ENCODE peak calls at places on chromosomes 3 and 15, in nine cellular contexts. One of them, this sample, is unnamed.

GRCh38 chr15:59340325-59340724 is 32.3 kb downstream of the MYO1E start:
- DNase-seq in endothelial cell: no peak
- DNase-seq in brain microvascular endothelial cell: no peak
- DNase-seq in GM06990: no peak
- DNase-seq in K562: no peak
- DNase-seq in endodermal cell: no peak
- DNase-seq in HFFc6: no peak
- DNase-seq in thoracic aorta: no peak
- DNase-seq in WERI-Rb-1: no peak
- DNase-seq in this sample: no peak

GRCh38 chr3:143507735-143508580 is 340.3 kb downstream of the SLC9A9 start:
- DNase-seq in endodermal cell: no peak
- DNase-seq in GM06990: no peak
- DNase-seq in K562: no peak
- DNase-seq in thoracic aorta: no peak
- DNase-seq in HFFc6: peak
- DNase-seq in WERI-Rb-1: no peak
- DNase-seq in endothelial cell: no peak
- DNase-seq in brain microvascular endothelial cell: peak
- DNase-seq in this sample: no peak

GRCh38 chr3:129597792-129598381 is 8.6 kb downstream of the PLXND1 start:
- DNase-seq in WERI-Rb-1: no peak
- DNase-seq in brain microvascular endothelial cell: no peak
- DNase-seq in endothelial cell: no peak
- DNase-seq in HFFc6: peak
- DNase-seq in K562: no peak
- DNase-seq in thoracic aorta: no peak
- DNase-seq in endodermal cell: peak
- DNase-seq in GM06990: no peak
- DNase-seq in this sample: no peak

GRCh38 chr3:82133070-82133606 is 371.7 kb upstream of the GBE1 start:
- DNase-seq in brain microvascular endothelial cell: peak
- DNase-seq in K562: peak
- DNase-seq in endothelial cell: peak
- DNase-seq in thoracic aorta: no peak
- DNase-seq in endodermal cell: peak
- DNase-seq in HFFc6: peak
- DNase-seq in WERI-Rb-1: peak
- DNase-seq in GM06990: no peak
- DNase-seq in this sample: no peak

GRCh38 chr15:55741592-55742497 is 1.1 kb downstream of the PRTG start:
- DNase-seq in brain microvascular endothelial cell: peak
- DNase-seq in endodermal cell: peak
- DNase-seq in thoracic aorta: no peak
- DNase-seq in endothelial cell: peak
- DNase-seq in WERI-Rb-1: peak
- DNase-seq in K562: no peak
- DNase-seq in HFFc6: no peak
- DNase-seq in GM06990: peak
- DNase-seq in this sample: no peak

GRCh38 chr15:62060896-62061280 is 641 bp upstream of the VPS13C start:
- DNase-seq in WERI-Rb-1: no peak
- DNase-seq in HFFc6: no peak
- DNase-seq in thoracic aorta: no peak
- DNase-seq in endothelial cell: no peak
- DNase-seq in K562: no peak
- DNase-seq in brain microvascular endothelial cell: no peak
- DNase-seq in endodermal cell: no peak
- DNase-seq in GM06990: no peak
- DNase-seq in this sample: no peak

GRCh38 chr3:111311126-111311525 is 230.9 kb upstream of the CD96 start:
- DNase-seq in WERI-Rb-1: no peak
- DNase-seq in GM06990: no peak
- DNase-seq in endothelial cell: no peak
- DNase-seq in endodermal cell: no peak
- DNase-seq in K562: no peak
- DNase-seq in brain microvascular endothelial cell: no peak
- DNase-seq in thoracic aorta: no peak
- DNase-seq in HFFc6: no peak
- DNase-seq in this sample: no peak

GRCh38 chr3:149593416-149594160 is 64.2 kb downstream of the WWTR1 start:
- DNase-seq in endothelial cell: no peak
- DNase-seq in HFFc6: no peak
- DNase-seq in brain microvascular endothelial cell: no peak
- DNase-seq in WERI-Rb-1: no peak
- DNase-seq in endodermal cell: no peak
- DNase-seq in K562: no peak
- DNase-seq in GM06990: no peak
- DNase-seq in thoracic aorta: no peak
- DNase-seq in this sample: no peak

GRCh38 chr3:17307889-17308288 is 423.1 kb downstream of the PLCL2 start:
- DNase-seq in GM06990: no peak
- DNase-seq in endodermal cell: peak
- DNase-seq in WERI-Rb-1: no peak
- DNase-seq in K562: no peak
- DNase-seq in endothelial cell: no peak
- DNase-seq in thoracic aorta: no peak
- DNase-seq in brain microvascular endothelial cell: no peak
- DNase-seq in HFFc6: no peak
- DNase-seq in this sample: no peak

GRCh38 chr3:17302774-17303173 is 418.0 kb downstream of the PLCL2 start:
- DNase-seq in GM06990: no peak
- DNase-seq in K562: no peak
- DNase-seq in endodermal cell: no peak
- DNase-seq in endothelial cell: no peak
- DNase-seq in WERI-Rb-1: no peak
- DNase-seq in HFFc6: peak
- DNase-seq in thoracic aorta: no peak
- DNase-seq in brain microvascular endothelial cell: no peak
- DNase-seq in this sample: no peak

GRCh38 chr3:17310983-17311382 is 426.2 kb downstream of the PLCL2 start:
- DNase-seq in endothelial cell: no peak
- DNase-seq in WERI-Rb-1: no peak
- DNase-seq in endodermal cell: no peak
- DNase-seq in thoracic aorta: no peak
- DNase-seq in GM06990: no peak
- DNase-seq in K562: no peak
- DNase-seq in brain microvascular endothelial cell: no peak
- DNase-seq in HFFc6: no peak
- DNase-seq in this sample: no peak

GRCh38 chr3:17304969-17305368 is 420.2 kb downstream of the PLCL2 start:
- DNase-seq in thoracic aorta: no peak
- DNase-seq in GM06990: no peak
- DNase-seq in endothelial cell: no peak
- DNase-seq in WERI-Rb-1: no peak
- DNase-seq in HFFc6: no peak
- DNase-seq in K562: no peak
- DNase-seq in brain microvascular endothelial cell: no peak
- DNase-seq in endodermal cell: no peak
- DNase-seq in this sample: no peak

GRCh38 chr3:17307482-17307881 is 422.7 kb downstream of the PLCL2 start:
- DNase-seq in WERI-Rb-1: no peak
- DNase-seq in endodermal cell: no peak
- DNase-seq in GM06990: no peak
- DNase-seq in HFFc6: no peak
- DNase-seq in endothelial cell: no peak
- DNase-seq in brain microvascular endothelial cell: no peak
- DNase-seq in K562: no peak
- DNase-seq in thoracic aorta: no peak
- DNase-seq in this sample: no peak
- TF ChIP-seq CTCF in WERI-Rb-1: no peak
- TF ChIP-seq CTCF in endodermal cell: no peak
- TF ChIP-seq CTCF in GM06990: no peak
- TF ChIP-seq CTCF in HFFc6: no peak
- TF ChIP-seq CTCF in endothelial cell: no peak
- TF ChIP-seq CTCF in brain microvascular endothelial cell: no peak
- TF ChIP-seq CTCF in K562: peak
- TF ChIP-seq CTCF in thoracic aorta: no peak
- TF ChIP-seq CTCF in this sample: no peak

DNA sequence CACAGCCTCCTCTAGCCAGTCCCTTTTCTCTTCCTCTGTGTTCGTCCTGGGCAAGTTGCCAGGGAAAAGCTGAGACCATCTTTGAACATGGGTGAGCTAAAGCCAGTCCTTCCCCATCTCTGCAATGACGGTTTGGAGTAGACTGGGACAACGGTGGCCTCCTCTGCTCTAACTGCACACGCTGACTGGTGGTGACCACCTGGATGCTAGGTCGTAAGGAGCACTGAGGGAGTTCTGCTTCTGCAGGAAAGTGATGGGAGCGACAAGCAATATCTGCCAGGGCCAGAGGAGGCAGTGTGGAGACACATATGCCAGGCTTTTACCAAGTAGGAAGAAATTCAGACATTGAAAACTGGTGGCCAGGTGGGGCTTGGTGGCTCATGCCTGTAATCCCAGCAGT is 111.7 kb downstream of the NUP210 start:
- DNase-seq in WERI-Rb-1: peak
- DNase-seq in endodermal cell: peak
- DNase-seq in GM06990: no peak
- DNase-seq in endothelial cell: peak
- DNase-seq in thoracic aorta: no peak
- DNase-seq in HFFc6: peak
- DNase-seq in K562: peak
- DNase-seq in brain microvascular endothelial cell: peak
- DNase-seq in this sample: no peak
- TF ChIP-seq CTCF in WERI-Rb-1: peak
- TF ChIP-seq CTCF in endodermal cell: peak
- TF ChIP-seq CTCF in GM06990: peak
- TF ChIP-seq CTCF in endothelial cell: peak
- TF ChIP-seq CTCF in thoracic aorta: peak
- TF ChIP-seq CTCF in HFFc6: peak
- TF ChIP-seq CTCF in K562: peak
- TF ChIP-seq CTCF in brain microvascular endothelial cell: peak
- TF ChIP-seq CTCF in this sample: peak

GRCh38 chr3:127151992-127152391 is 40.9 kb upstream of the PRR23E start:
- DNase-seq in K562: no peak
- DNase-seq in GM06990: no peak
- DNase-seq in WERI-Rb-1: no peak
- DNase-seq in brain microvascular endothelial cell: no peak
- DNase-seq in HFFc6: peak
- DNase-seq in endodermal cell: no peak
- DNase-seq in thoracic aorta: no peak
- DNase-seq in endothelial cell: no peak
- DNase-seq in this sample: no peak

GRCh38 chr3:127150915-127151564 is 41.9 kb upstream of the PRR23E start:
- DNase-seq in brain microvascular endothelial cell: no peak
- DNase-seq in GM06990: no peak
- DNase-seq in WERI-Rb-1: no peak
- DNase-seq in HFFc6: no peak
- DNase-seq in endodermal cell: peak
- DNase-seq in endothelial cell: no peak
- DNase-seq in thoracic aorta: no peak
- DNase-seq in K562: no peak
- DNase-seq in this sample: no peak

GRCh38 chr3:127152676-127153505 is 40.0 kb upstream of the PRR23E start:
- DNase-seq in HFFc6: no peak
- DNase-seq in GM06990: no peak
- DNase-seq in K562: no peak
- DNase-seq in WERI-Rb-1: no peak
- DNase-seq in endodermal cell: peak
- DNase-seq in endothelial cell: no peak
- DNase-seq in brain microvascular endothelial cell: no peak
- DNase-seq in thoracic aorta: no peak
- DNase-seq in this sample: no peak

GRCh38 chr3:127147291-127147905 is 45.5 kb upstream of the PRR23E start:
- DNase-seq in K562: no peak
- DNase-seq in endothelial cell: no peak
- DNase-seq in GM06990: no peak
- DNase-seq in WERI-Rb-1: no peak
- DNase-seq in thoracic aorta: no peak
- DNase-seq in brain microvascular endothelial cell: no peak
- DNase-seq in endodermal cell: no peak
- DNase-seq in HFFc6: no peak
- DNase-seq in this sample: no peak

DNA sequence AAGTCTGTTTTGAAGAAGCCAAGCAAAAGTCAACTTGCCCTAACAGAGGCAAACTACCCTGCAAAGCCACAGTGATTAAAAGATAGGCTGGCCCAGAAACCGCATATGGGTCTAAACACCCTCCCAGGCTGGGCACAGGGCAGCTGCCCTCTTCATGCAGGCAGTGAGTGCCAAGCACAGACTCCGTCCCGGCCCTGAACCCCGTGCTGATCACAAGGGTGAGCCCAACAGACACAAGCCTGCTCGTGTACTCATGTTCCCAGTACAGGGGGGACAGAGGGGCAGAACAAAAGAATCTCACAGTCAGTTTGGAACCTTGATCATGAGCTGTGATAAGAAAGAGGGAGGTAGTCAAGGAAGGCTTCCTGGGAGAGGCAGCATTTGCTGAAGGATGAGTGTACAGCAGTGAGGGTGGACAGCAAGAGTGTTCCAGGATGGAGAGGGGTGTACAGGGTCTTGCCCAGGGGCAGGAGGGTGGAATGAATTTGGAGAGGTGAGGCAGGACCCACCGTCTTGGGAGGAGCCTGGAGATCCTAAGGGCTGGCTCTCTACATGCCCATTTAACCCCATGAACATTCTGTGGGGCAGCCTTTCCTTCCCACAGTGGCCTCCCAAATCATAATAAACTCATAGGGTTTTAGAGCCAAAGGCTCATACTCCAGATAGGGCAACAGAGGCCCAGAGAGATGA is 43.2 kb upstream of the PRR23E start:
- DNase-seq in endodermal cell: peak
- DNase-seq in GM06990: no peak
- DNase-seq in endothelial cell: no peak
- DNase-seq in brain microvascular endothelial cell: no peak
- DNase-seq in WERI-Rb-1: no peak
- DNase-seq in thoracic aorta: no peak
- DNase-seq in HFFc6: no peak
- DNase-seq in K562: no peak
- DNase-seq in this sample: no peak
- TF ChIP-seq CTCF in endodermal cell: no peak
- TF ChIP-seq CTCF in GM06990: no peak
- TF ChIP-seq CTCF in endothelial cell: no peak
- TF ChIP-seq CTCF in brain microvascular endothelial cell: no peak
- TF ChIP-seq CTCF in WERI-Rb-1: no peak
- TF ChIP-seq CTCF in thoracic aorta: no peak
- TF ChIP-seq CTCF in HFFc6: no peak
- TF ChIP-seq CTCF in K562: no peak
- TF ChIP-seq CTCF in this sample: no peak

DNA sequence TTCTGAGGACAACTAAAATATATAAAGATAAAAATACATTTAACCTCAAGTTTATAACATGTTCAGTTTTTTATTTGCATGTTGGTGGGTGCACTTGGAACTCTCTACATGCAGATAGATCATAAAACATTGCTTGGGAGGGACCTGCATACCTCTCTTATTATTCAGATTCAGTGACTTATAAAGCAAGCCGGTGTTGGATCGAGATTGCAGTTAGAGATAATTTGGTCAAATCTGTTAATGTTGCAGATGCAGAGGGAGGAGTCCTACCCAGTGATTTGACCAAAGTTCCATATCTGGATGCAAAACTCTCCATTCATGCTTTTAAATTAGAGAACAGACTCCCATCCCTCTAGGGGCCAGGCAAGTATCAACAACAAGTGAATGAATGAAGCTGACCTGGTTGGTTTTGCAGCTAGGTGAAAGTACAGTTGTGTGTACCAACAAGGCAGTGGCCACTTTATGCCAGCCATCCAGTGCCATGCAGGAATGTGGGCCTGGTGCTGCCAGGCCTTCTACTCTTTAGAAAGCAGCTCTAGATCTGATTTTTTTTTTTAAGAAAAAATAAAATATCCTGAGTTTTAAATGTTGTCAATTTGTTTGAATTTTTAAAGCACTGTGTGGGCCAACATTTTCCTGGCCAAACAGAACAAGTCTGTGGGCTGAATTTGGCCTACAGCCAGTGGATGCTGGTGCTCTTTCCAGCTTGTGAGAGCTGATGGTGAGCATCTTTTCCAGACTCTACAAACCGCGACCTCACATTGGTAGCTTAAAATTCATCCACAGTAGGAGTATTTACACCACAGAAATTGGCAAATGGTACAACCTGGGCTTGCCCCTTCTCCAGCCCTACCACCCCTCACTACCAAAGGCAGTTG is 12.3 kb downstream of the CDIN1 start:
- DNase-seq in endodermal cell: no peak
- DNase-seq in HFFc6: peak
- DNase-seq in K562: no peak
- DNase-seq in GM06990: no peak
- DNase-seq in thoracic aorta: no peak
- DNase-seq in brain microvascular endothelial cell: no peak
- DNase-seq in endothelial cell: no peak
- DNase-seq in WERI-Rb-1: no peak
- DNase-seq in this sample: no peak
- TF ChIP-seq CTCF in endodermal cell: no peak
- TF ChIP-seq CTCF in HFFc6: peak
- TF ChIP-seq CTCF in K562: peak
- TF ChIP-seq CTCF in GM06990: no peak
- TF ChIP-seq CTCF in thoracic aorta: no peak
- TF ChIP-seq CTCF in brain microvascular endothelial cell: peak
- TF ChIP-seq CTCF in endothelial cell: no peak
- TF ChIP-seq CTCF in WERI-Rb-1: no peak
- TF ChIP-seq CTCF in this sample: no peak

This sample was measured in type B pancreatic cell.